ENCODE peak calls at places on chromosomes 12 and 14, in four cellular contexts. N is HEK293T, Q is HepG2, Y is K562. D is an unnamed sample.

GRCh38 chr14:99481745-99482099 is 513 bp downstream of the CCNK start:
- DNase-seq in Q (no peak), Y (peak; percentile 12), N (no peak), D (no peak)

GRCh38 chr14:75725481-75725880 is 64.4 kb downstream of the TTLL5 start:
- DNase-seq in Y (no peak), N (no peak), Q (no peak), D (no peak)

GRCh38 chr12:31833541-31833840 is 104.7 kb upstream of the AMN1 start:
- DNase-seq in Q (no peak), Y (no peak), N (no peak), D (no peak)

GRCh38 chr12:27561535-27562350 is 37.7 kb downstream of the PPFIBP1 start:
- DNase-seq in Y (no peak), N (no peak), Q (no peak), D (no peak)

GRCh38 chr12:118429703-118430383 is 53.5 kb downstream of the SUDS3 start:
- DNase-seq in Y (no peak), N (no peak), Q (no peak), D (no peak)

GRCh38 chr12:101743724-101744472 is 4.6 kb upstream of the SYCP3 start:
- DNase-seq in Y (no peak), N (no peak), Q (no peak), D (peak; percentile 67)

GRCh38 chr14:52875707-52876106 is 75.1 kb downstream of the FERMT2 start:
- DNase-seq in Y (no peak), N (no peak), Q (no peak), D (no peak)

GRCh38 chr12:1518486-1518762 is 76.0 kb downstream of the FBXL14 start:
- DNase-seq in Q (no peak), N (no peak), Y (no peak), D (no peak)

GRCh38 chr12:75964150-75964549 is 67.4 kb downstream of the PHLDA1 start:
- DNase-seq in N (no peak), Q (no peak), Y (no peak), D (no peak)

GRCh38 chr12:981956-982355 is 9.1 kb upstream of the ERC1 start:
- DNase-seq in N (no peak), Q (no peak), Y (no peak), D (no peak)

GRCh38 chr12:56838602-56839488 is 75.7 kb downstream of the HSD17B6 start:
- DNase-seq in Y (no peak), N (no peak), Q (no peak), D (no peak)

GRCh38 chr12:11718768-11719253 is 69.3 kb downstream of the ETV6 start:
- DNase-seq in Y (no peak), N (peak; percentile 28), Q (no peak), D (no peak)

GRCh38 chr12:132561784-132562156 is 48.6 kb downstream of the LRCOL1 start:
- DNase-seq in Y (peak; percentile 46), N (peak; percentile 43), Q (no peak), D (no peak)

GRCh38 chr12:21475552-21475951 is 25.9 kb downstream of the RECQL start:
- DNase-seq in Q (no peak), N (no peak), Y (no peak), D (no peak)

GRCh38 chr12:21476949-21477348 is 24.5 kb downstream of the RECQL start:
- DNase-seq in N (no peak), Q (no peak), Y (no peak), D (no peak)

GRCh38 chr12:21483531-21483930 is 17.9 kb downstream of the RECQL start:
- DNase-seq in Q (no peak), N (no peak), Y (no peak), D (no peak)

GRCh38 chr12:21478756-21479455 is 22.5 kb downstream of the RECQL start:
- DNase-seq in Q (no peak), N (no peak), Y (no peak), D (no peak)
- TF ChIP-seq FOXK2 in Q (no peak), N (no peak), Y (no peak), D (no peak)

GRCh38 chr12:47725893-47726292 is 603 bp upstream of the ENDOU start:
- DNase-seq in Y (no peak), Q (no peak), N (no peak), D (no peak)
- TF ChIP-seq FOXK2 in Y (no peak), Q (no peak), N (no peak), D (no peak)

DNA sequence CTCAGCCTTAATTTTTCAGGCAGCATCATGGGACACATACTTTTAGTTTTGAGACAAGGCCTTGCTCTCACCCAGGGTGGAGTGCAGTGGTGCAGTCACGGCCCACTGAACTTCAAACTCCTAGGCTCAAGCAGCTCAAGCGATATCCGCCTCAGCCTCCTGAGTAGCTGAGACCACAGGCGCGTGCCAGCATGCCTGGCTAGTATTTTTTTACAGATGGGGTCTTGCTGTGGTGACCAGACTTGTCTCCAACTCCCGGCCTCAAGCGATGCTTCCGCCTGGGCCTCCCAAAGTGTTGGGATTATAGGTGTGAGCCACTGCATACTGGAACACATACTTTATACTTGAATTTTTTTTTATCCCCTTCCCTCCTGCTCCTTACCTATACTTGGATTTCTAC is 2.8 kb downstream of the RDH5 start:
- DNase-seq in Y (no peak), N (no peak), Q (no peak), D (no peak)
- TF ChIP-seq FOXK2 in Y (no peak), N (no peak), Q (no peak), D (no peak)

GRCh38 chr14:103488960-103489359 is 33.7 kb downstream of the CKB start:
- DNase-seq in N (no peak), Y (no peak), Q (no peak), D (no peak)
- TF ChIP-seq FOXK2 in N (no peak), Y (no peak), Q (no peak), D (no peak)

DNA sequence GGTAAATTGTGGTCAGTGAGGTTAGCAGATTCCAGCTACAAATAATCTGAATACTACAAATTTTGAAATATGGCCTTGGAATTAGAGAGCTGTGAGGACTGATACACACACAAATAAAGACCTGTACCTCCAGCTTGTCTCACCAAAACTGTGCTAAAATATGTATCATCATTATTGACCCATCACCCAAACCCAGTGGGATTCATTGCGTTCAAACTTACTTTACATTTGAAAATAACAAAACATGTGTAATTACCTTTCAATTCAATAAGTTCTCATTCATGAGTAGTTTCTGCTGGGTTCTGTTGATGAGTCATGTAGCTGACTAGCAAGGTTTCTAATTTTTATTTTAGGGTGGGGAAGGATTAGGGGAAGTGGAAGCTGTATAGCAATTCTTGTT is 170.9 kb downstream of the MSRB3 start:
- DNase-seq in Y (no peak), N (no peak), Q (no peak), D (no peak)
- TF ChIP-seq FOXK2 in Y (no peak), N (no peak), Q (no peak), D (no peak)

GRCh38 chr12:112261559-112261958 is 120.7 kb downstream of the HECTD4 start:
- DNase-seq in Y (peak; percentile 23), Q (peak; percentile 13), N (peak; percentile 53), D (no peak)
- TF ChIP-seq FOXK2 in Y (no peak), Q (no peak), N (no peak), D (no peak)

GRCh38 chr14:61861320-61861865 is 99.2 kb downstream of the SNAPC1 start:
- DNase-seq in Y (no peak), Q (peak; percentile 36), N (no peak), D (no peak)
- TF ChIP-seq FOXK2 in Y (no peak), Q (no peak), N (no peak), D (no peak)

GRCh38 chr14:63727231-63727735 is 582 bp downstream of the SGPP1 start:
- DNase-seq in Y (peak; percentile 7), Q (no peak), N (peak; percentile 64), D (no peak)
- TF ChIP-seq FOXK2 in Y (no peak), Q (no peak), N (no peak), D (no peak)

DNA sequence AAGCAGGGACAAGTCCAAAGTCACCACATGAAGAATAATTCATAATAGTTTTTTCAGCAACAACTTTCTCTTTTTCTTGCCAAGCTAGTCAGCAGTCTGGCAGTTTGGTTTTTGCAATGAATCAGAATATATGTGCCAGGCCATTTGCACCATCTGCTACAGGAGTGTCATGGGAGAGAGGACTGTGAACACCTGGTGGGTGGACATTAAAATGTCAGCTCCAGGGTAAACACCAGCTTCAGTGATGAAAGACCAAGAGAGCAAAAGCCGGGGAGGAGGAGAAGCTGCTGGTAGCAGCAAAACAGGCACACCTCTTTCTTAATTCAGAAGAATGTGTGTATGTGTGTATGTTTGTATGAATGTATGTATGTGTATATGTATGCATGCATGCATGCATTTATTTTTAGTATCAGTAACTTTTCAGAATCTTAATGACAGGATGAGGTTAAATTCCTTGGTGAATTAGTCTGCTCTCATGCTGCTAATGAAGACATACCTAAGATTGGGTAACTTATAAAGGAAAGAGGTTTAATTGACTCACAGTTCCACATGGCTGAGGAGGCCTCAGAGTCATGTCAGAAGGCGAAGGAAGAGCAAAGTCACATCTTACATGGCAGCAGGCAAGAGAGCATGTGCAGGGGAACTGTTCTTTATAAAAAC is 357.4 kb upstream of the PRICKLE1 start:
- DNase-seq in N (no peak), Q (no peak), Y (no peak), D (no peak)
- TF ChIP-seq FOXK2 in N (no peak), Q (no peak), Y (no peak), D (no peak)